ENCODE peak calls at places on chromosomes 5 and 9, in six cellular contexts. K is upper lobe of right lung, B is iPS DF 6.9, M is neural progenitor cell, N is cardiac muscle cell, I is fibroblast of lung. Y is an unnamed sample.

GRCh38 chr9:113372059-113372458 is 4.7 kb downstream of the HDHD3 start:
- DNase-seq in I (no peak), B (no peak), K (no peak), N (no peak), M (no peak), Y (no peak)

GRCh38 chr5:28165116-28165515 is 1126.7 kb upstream of the CDH9 start:
- DNase-seq in N (no peak), M (no peak), B (no peak), I (peak), K (no peak), Y (no peak)

GRCh38 chr9:120619751-120620655 is 40.0 kb upstream of the CDK5RAP2 start:
- DNase-seq in N (peak), I (peak), B (peak), K (no peak), M (peak), Y (peak)

GRCh38 chr9:38183994-38184568 is 115.1 kb upstream of the SHB start:
- DNase-seq in B (no peak), K (no peak), I (peak), M (no peak), N (no peak), Y (no peak)

GRCh38 chr5:16935271-16936149 is 578 bp downstream of the MYO10 start:
- DNase-seq in N (peak), B (no peak), M (no peak), I (peak), K (peak), Y (peak)

GRCh38 chr5:16909464-16909863 is 26.6 kb downstream of the MYO10 start:
- DNase-seq in I (peak), B (no peak), M (no peak), N (no peak), K (no peak), Y (no peak)

GRCh38 chr5:159975462-159976019 is 33.4 kb upstream of the TTC1 start:
- DNase-seq in I (peak), N (no peak), M (no peak), B (no peak), K (no peak), Y (no peak)

GRCh38 chr5:58542709-58543108 is 40.2 kb upstream of the RAB3C start:
- DNase-seq in M (peak), N (no peak), B (no peak), K (no peak), I (no peak), Y (no peak)

GRCh38 chr5:65144136-65144871 is 337.4 kb downstream of the ADAMTS6 start:
- DNase-seq in M (no peak), K (no peak), B (no peak), N (no peak), I (no peak), Y (no peak)

GRCh38 chr9:93452710-93453046 is 703 bp downstream of the FAM120AOS start:
- DNase-seq in K (no peak), I (no peak), B (no peak), N (peak), M (peak), Y (no peak)

GRCh38 chr5:159084053-159084452 is 15.7 kb downstream of the EBF1 start:
- DNase-seq in I (no peak), N (no peak), B (no peak), K (no peak), M (no peak), Y (peak)

GRCh38 chr9:86507119-86507731 is 153.0 kb upstream of the TUT7 start:
- DNase-seq in M (no peak), N (peak), K (no peak), I (peak), B (no peak), Y (no peak)

GRCh38 chr9:5629312-5630037 is 568 bp downstream of the RIC1 start:
- DNase-seq in N (peak), I (peak), B (no peak), K (peak), M (peak), Y (peak)

GRCh38 chr5:151023651-151024050 is 3.3 kb downstream of the GPX3 start:
- DNase-seq in K (peak), B (no peak), M (no peak), N (no peak), I (peak), Y (no peak)

GRCh38 chr9:124693403-124693802 is 77.7 kb downstream of the NR6A1 start:
- DNase-seq in B (no peak), I (no peak), N (no peak), M (no peak), K (no peak), Y (no peak)

GRCh38 chr5:170631471-170632195 is 127.8 kb downstream of the KCNIP1 start:
- DNase-seq in K (peak), I (no peak), B (no peak), M (peak), N (peak), Y (no peak)

GRCh38 chr9:4435197-4435596 is 55.1 kb upstream of the SLC1A1 start:
- DNase-seq in I (peak), M (no peak), N (no peak), B (no peak), K (no peak), Y (no peak)

GRCh38 chr5:135944967-135945560 is 9.7 kb downstream of the LECT2 start:
- DNase-seq in I (peak), M (peak), N (peak), B (no peak), K (no peak), Y (peak)

GRCh38 chr5:135965504-135965903 is 10.7 kb upstream of the LECT2 start:
- DNase-seq in I (no peak), K (no peak), M (no peak), N (no peak), B (no peak), Y (no peak)

GRCh38 chr9:128636024-128636390 is 20.6 kb downstream of the DYNC2I2 start:
- DNase-seq in N (peak), B (peak), K (peak), M (peak), I (no peak), Y (no peak)

GRCh38 chr5:116459306-116459705 is 115.3 kb downstream of the SEMA6A start:
- DNase-seq in N (no peak), B (no peak), I (no peak), K (no peak), M (no peak), Y (no peak)

GRCh38 chr5:10424124-10424731 is 17.5 kb upstream of the ROPN1L start:
- DNase-seq in I (peak), M (peak), N (peak), B (peak), K (no peak), Y (peak)

GRCh38 chr5:169442354-169443248 is 141.0 kb upstream of the SPDL1 start:
- DNase-seq in N (no peak), B (no peak), I (peak), M (no peak), K (no peak), Y (no peak)

GRCh38 chr5:7385681-7386080 is 10.3 kb upstream of the ADCY2 start:
- DNase-seq in B (no peak), M (no peak), I (no peak), N (no peak), K (no peak), Y (no peak)

GRCh38 chr5:373710-374602 is 52.4 kb downstream of the AHRR start:
- DNase-seq in B (no peak), M (peak), I (peak), K (peak), N (peak), Y (peak)

GRCh38 chr9:3459076-3459475 is 66.7 kb downstream of the RFX3 start:
- DNase-seq in N (peak), M (no peak), I (no peak), B (no peak), K (no peak), Y (no peak)

GRCh38 chr5:141269195-141269594 is 24.0 kb downstream of the PCDHB15 start:
- DNase-seq in I (no peak), N (no peak), K (no peak), B (no peak), M (no peak), Y (no peak)

GRCh38 chr5:171152382-171152781 is 156.7 kb upstream of the TLX3 start:
- DNase-seq in B (no peak), I (peak), M (peak), N (no peak), K (no peak), Y (no peak)

GRCh38 chr5:90131734-90132133 is 277.8 kb downstream of the CETN3 start:
- DNase-seq in N (no peak), B (no peak), K (no peak), M (no peak), I (no peak), Y (peak)

GRCh38 chr9:34665381-34666250 is 3.2 kb upstream of the CCL27 start:
- DNase-seq in I (peak), N (peak), K (peak), B (peak), M (peak), Y (peak)

GRCh38 chr5:149038336-149039075 is 24.4 kb downstream of the SH3TC2 start:
- DNase-seq in K (no peak), M (no peak), N (no peak), I (no peak), B (no peak), Y (no peak)

DNA sequence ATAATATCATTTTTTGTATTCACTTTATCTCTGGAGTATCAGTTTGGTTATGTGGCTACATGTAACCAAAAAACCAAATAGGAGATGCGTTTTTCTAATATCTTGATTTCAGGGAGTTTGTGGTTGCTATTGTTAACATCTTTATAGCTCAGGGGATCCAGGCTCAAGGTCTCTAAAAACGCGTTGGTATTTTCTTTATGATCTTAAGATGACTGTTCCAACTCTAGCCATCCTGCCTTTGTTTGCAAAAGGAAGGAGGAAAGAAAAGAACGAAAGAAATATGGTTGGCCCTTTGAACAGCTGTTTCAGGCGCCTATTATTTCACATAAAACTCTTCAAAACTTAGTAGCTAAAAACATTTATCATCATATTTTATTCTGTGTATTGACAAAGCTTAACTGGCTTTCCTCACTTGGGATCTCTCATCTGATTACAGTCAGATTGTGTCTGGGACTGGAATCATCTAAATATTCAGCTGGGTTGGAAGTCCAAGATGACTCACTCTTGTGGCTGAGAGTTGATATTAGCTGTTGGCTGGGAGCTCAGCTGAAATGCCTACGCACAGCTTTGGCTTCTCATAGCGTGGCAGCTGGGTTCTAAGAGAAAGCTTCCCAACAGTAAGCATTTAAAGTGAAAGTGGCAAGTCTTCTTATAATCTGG is 60.1 kb downstream of the FAM174A start:
- DNase-seq in K (no peak), B (no peak), M (no peak), N (no peak), I (peak), Y (peak)
- H3K4me3 ChIP-seq in K (no peak), B (no peak), M (no peak), N (no peak), I (no peak), Y (no peak)

GRCh38 chr5:154284433-154284832 is 93.9 kb downstream of the GALNT10 start:
- DNase-seq in K (no peak), B (no peak), M (no peak), N (no peak), I (no peak), Y (peak)

GRCh38 chr5:154285661-154286408 is 95.3 kb downstream of the GALNT10 start:
- DNase-seq in I (no peak), B (no peak), K (no peak), M (peak), N (no peak), Y (no peak)

GRCh38 chr5:154286557-154286956 is 96.0 kb downstream of the GALNT10 start:
- DNase-seq in B (no peak), I (no peak), K (no peak), M (peak), N (no peak), Y (no peak)

GRCh38 chr5:154287136-154287535 is 96.6 kb downstream of the GALNT10 start:
- DNase-seq in I (peak), M (peak), K (peak), N (peak), B (no peak), Y (no peak)

GRCh38 chr5:154288145-154288544 is 97.6 kb downstream of the GALNT10 start:
- DNase-seq in M (peak), N (no peak), K (no peak), B (no peak), I (peak), Y (no peak)
- H3K4me3 ChIP-seq in M (no peak), N (no peak), K (peak), B (no peak), I (no peak), Y (no peak)

GRCh38 chr9:71847892-71848291 is 63.1 kb downstream of the ABHD17B start:
- DNase-seq in N (no peak), I (no peak), M (no peak), B (no peak), K (no peak), Y (no peak)

GRCh38 chr9:71839665-71840064 is 71.3 kb downstream of the ABHD17B start:
- DNase-seq in I (no peak), M (no peak), K (no peak), B (no peak), N (no peak), Y (no peak)

GRCh38 chr9:71844808-71845207 is 66.2 kb downstream of the ABHD17B start:
- DNase-seq in M (no peak), K (no peak), N (no peak), I (no peak), B (no peak), Y (no peak)
- H3K4me3 ChIP-seq in M (no peak), K (no peak), N (no peak), I (no peak), B (no peak), Y (no peak)

GRCh38 chr9:130824079-130824478 is 11.0 kb upstream of the ABL1 start:
- DNase-seq in B (no peak), K (no peak), M (no peak), N (no peak), I (no peak), Y (no peak)

GRCh38 chr9:130824616-130825015 is 10.4 kb upstream of the ABL1 start:
- DNase-seq in K (no peak), B (no peak), M (no peak), N (no peak), I (no peak), Y (no peak)

GRCh38 chr9:130823435-130823834 is 11.6 kb upstream of the ABL1 start:
- DNase-seq in I (peak), B (no peak), K (no peak), M (no peak), N (no peak), Y (no peak)

GRCh38 chr9:130825051-130825651 is 9.9 kb upstream of the ABL1 start:
- DNase-seq in K (no peak), N (peak), M (peak), I (peak), B (no peak), Y (no peak)

GRCh38 chr9:130825809-130826208 is 9.2 kb upstream of the ABL1 start:
- DNase-seq in B (no peak), M (no peak), N (no peak), K (no peak), I (no peak), Y (no peak)
- H3K4me3 ChIP-seq in B (no peak), M (peak), N (peak), K (no peak), I (no peak), Y (no peak)

GRCh38 chr9:136537896-136538598 is 7.8 kb downstream of the NOTCH1 start:
- DNase-seq in N (no peak), K (no peak), M (no peak), I (peak), B (no peak), Y (no peak)

GRCh38 chr9:136537411-136537810 is 8.4 kb downstream of the NOTCH1 start:
- DNase-seq in N (no peak), M (no peak), I (no peak), B (no peak), K (no peak), Y (peak)

GRCh38 chr9:136536721-136537241 is 9.1 kb downstream of the NOTCH1 start:
- DNase-seq in K (no peak), B (no peak), I (no peak), N (no peak), M (no peak), Y (no peak)

GRCh38 chr9:136539427-136540412 is 6.1 kb downstream of the NOTCH1 start:
- DNase-seq in M (no peak), N (no peak), K (peak), I (peak), B (no peak), Y (peak)

DNA sequence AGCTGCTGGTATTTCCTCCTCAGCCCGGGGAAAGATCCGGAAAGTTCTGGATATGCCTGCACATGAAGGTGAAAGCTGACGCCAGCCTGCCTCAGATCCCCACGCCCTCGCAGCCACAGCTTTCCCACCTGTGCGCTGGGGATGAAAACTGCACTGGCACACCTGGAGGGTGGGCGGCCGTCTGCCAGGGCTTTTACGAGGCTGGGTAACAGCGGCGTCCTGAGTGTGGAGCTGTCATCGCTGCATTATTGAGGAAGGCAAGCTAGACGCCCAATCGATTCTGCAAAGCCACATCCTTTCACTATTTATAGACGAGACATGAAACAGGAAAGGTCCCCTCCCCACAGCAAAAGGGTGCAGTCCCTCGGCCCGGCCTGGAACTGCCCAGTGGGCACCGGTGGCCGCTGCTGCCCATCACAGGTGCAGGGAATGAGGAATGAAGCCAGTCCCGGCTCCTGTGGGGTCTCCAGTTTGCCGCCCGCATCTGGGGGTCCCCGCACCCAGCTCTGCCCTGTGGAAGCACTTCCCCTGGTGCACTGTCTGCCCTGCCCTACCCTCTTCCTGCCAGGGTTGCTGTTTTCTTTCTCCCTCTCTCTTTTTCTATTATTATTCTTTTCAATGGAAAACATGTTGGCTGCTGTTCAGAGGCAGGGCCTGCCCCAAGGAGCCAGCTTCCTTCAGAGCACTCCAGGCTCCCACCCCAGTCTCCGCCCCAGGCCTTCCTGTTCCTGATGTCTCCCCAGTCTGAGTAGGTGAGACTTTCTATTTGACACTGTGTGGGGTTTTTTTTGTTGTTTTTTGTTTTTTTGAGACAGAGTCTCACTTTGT is 7.0 kb downstream of the NOTCH1 start:
- DNase-seq in K (no peak), B (no peak), N (no peak), M (no peak), I (no peak), Y (peak)
- H3K4me3 ChIP-seq in K (peak), B (no peak), N (no peak), M (no peak), I (no peak), Y (peak)

GRCh38 chr5:174724484-174725260 is at the start of gene MSX2:
- DNase-seq in K (peak), I (peak), N (peak), M (peak), B (no peak), Y (no peak)
- H3K4me3 ChIP-seq in K (peak), I (peak), N (peak), M (peak), B (peak), Y (no peak)